ENCODE peak calls at places on chromosomes 5 and 9, in four cellular contexts. One of them, this sample, is unnamed. For H3K27me3, the result is how much of the 10 kb centered on the place peaks cover.

GRCh38 chr9:69554945-69555344 is 117.2 kb downstream of the APBA1 start:
- DNase-seq in HCT116: no peak
- DNase-seq in GM23248: peak
- DNase-seq in kidney epithelial cell: peak
- DNase-seq in this sample: no peak

GRCh38 chr9:37984672-37985611 is 81.0 kb upstream of the SLC25A51 start:
- DNase-seq in HCT116: no peak
- DNase-seq in kidney epithelial cell: no peak
- DNase-seq in GM23248: peak
- DNase-seq in this sample: no peak

GRCh38 chr9:87336407-87336806 is 161.3 kb upstream of the DAPK1 start:
- DNase-seq in GM23248: peak
- DNase-seq in HCT116: no peak
- DNase-seq in kidney epithelial cell: no peak
- DNase-seq in this sample: no peak

GRCh38 chr5:3024976-3025375 is 273.5 kb upstream of the IRX2 start:
- DNase-seq in kidney epithelial cell: no peak
- DNase-seq in GM23248: no peak
- DNase-seq in HCT116: no peak
- DNase-seq in this sample: no peak

GRCh38 chr5:122126711-122127385 is 2.5 kb upstream of the ZNF474 start:
- DNase-seq in kidney epithelial cell: no peak
- DNase-seq in HCT116: no peak
- DNase-seq in GM23248: peak
- DNase-seq in this sample: no peak

GRCh38 chr9:126067031-126067734 is 259.4 kb upstream of the MVB12B start:
- DNase-seq in GM23248: no peak
- DNase-seq in HCT116: no peak
- DNase-seq in kidney epithelial cell: no peak
- DNase-seq in this sample: no peak

GRCh38 chr9:120877276-120878034 is 467 bp upstream of the PHF19 start:
- DNase-seq in GM23248: peak
- DNase-seq in HCT116: no peak
- DNase-seq in kidney epithelial cell: no peak
- DNase-seq in this sample: peak

GRCh38 chr9:5630038-5630507 is 1.2 kb downstream of the RIC1 start:
- DNase-seq in HCT116: no peak
- DNase-seq in GM23248: peak
- DNase-seq in kidney epithelial cell: no peak
- DNase-seq in this sample: no peak

GRCh38 chr5:150853560-150853959 is 7.2 kb downstream of the IRGM start:
- DNase-seq in kidney epithelial cell: no peak
- DNase-seq in GM23248: no peak
- DNase-seq in HCT116: no peak
- DNase-seq in this sample: no peak

GRCh38 chr9:1871486-1872181 is 143.5 kb upstream of the SMARCA2 start:
- DNase-seq in GM23248: peak
- DNase-seq in kidney epithelial cell: no peak
- DNase-seq in HCT116: no peak
- DNase-seq in this sample: peak

GRCh38 chr5:122415481-122416120 is 103.6 kb downstream of the SNCAIP start:
- DNase-seq in kidney epithelial cell: peak
- DNase-seq in HCT116: peak
- DNase-seq in GM23248: peak
- DNase-seq in this sample: no peak

GRCh38 chr9:116837038-116837998 is 150.2 kb downstream of the TRIM32 start:
- DNase-seq in kidney epithelial cell: peak
- DNase-seq in GM23248: no peak
- DNase-seq in HCT116: no peak
- DNase-seq in this sample: no peak

DNA sequence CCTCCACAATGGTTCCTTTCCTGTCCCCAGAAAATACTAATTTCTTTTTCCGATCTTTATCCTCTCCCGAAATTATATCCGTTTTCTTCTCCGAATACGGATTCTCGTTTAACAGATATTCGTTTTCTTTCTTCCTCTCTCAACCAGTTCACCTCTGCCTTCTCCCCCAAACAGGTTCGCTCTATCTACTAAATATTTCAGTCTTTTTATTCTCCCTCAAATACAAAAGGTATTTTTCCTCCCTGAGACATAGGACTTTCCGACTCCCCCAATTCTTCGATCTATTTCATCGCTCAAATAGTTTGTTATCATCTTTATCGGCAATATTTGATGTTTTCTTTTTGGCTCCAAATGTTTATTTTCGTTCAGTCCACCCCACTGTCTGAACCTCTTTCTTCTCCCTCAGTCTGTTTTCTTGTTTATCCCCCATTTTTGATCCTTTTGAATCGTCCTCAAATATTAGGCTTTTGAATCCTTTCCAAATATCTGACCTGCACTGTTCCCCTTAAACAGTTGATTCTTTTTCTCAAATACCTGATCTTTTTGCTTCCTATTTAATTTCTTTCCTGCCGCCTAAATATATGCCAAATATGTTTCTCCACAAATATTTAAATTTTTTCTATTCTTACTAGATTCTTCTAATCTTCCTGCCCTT is 4.4 kb downstream of the PITX1 start:
- DNase-seq in GM23248: no peak
- DNase-seq in HCT116: no peak
- DNase-seq in kidney epithelial cell: no peak
- DNase-seq in this sample: no peak
- H3K27me3 ChIP-seq in GM23248: half or more
- H3K27me3 ChIP-seq in HCT116: under half
- H3K27me3 ChIP-seq in kidney epithelial cell: half or more
- H3K27me3 ChIP-seq in this sample: under half

GRCh38 chr9:105062222-105062850 is 134.4 kb upstream of the ABCA1 start:
- DNase-seq in kidney epithelial cell: no peak
- DNase-seq in GM23248: no peak
- DNase-seq in HCT116: no peak
- DNase-seq in this sample: no peak
- H3K27me3 ChIP-seq in kidney epithelial cell: under half
- H3K27me3 ChIP-seq in GM23248: under half
- H3K27me3 ChIP-seq in HCT116: under half
- H3K27me3 ChIP-seq in this sample: under half

GRCh38 chr5:140003519-140003918 is 39.6 kb downstream of the NRG2 start:
- DNase-seq in HCT116: no peak
- DNase-seq in GM23248: no peak
- DNase-seq in kidney epithelial cell: no peak
- DNase-seq in this sample: no peak
- H3K27me3 ChIP-seq in HCT116: under half
- H3K27me3 ChIP-seq in GM23248: half or more
- H3K27me3 ChIP-seq in kidney epithelial cell: under half
- H3K27me3 ChIP-seq in this sample: under half

DNA sequence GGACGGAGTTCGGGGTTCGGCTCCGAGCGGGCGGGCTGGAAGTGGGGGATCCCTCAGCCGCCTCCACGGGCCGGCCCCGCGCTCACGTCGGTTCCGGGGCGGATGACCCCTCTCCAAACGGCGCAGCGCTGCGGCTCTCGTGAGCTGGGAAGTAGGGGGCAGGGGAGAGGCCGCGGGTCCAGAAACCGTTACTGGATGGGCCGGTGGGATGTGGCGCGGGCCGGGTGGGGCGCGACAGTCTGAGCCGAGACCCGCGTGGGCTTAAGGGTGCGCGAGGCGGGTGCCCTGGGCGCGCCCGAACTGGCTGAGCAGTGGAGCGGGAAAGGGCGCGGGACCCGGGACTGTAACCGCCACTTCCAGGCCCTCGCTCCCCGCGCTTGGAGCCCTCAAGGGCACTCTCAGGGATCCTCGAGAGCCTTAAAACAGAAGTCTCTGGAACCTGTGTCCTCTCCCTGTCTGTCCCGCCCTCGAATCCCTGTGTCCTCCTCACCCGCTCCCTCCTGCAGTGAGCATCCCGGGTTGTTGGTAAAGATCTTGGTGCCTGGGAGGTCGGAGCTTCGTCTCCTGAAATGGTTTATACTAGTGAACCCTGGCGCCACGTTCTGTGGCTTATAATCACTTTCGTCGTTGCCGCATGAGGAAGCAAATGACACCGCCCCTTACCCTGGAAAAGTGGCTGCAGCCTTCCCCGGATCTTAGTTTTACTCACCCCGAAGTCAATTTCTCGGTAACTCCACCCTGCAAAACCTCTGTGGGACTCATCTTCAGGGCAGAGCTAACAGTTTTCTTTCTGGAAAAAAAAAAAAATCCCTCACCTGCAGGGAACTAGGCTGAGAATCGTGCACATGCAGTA is 571 bp upstream of the MARCHF11 start:
- DNase-seq in kidney epithelial cell: no peak
- DNase-seq in GM23248: no peak
- DNase-seq in HCT116: no peak
- DNase-seq in this sample: no peak
- H3K27me3 ChIP-seq in kidney epithelial cell: under half
- H3K27me3 ChIP-seq in GM23248: under half
- H3K27me3 ChIP-seq in HCT116: under half
- H3K27me3 ChIP-seq in this sample: under half

DNA sequence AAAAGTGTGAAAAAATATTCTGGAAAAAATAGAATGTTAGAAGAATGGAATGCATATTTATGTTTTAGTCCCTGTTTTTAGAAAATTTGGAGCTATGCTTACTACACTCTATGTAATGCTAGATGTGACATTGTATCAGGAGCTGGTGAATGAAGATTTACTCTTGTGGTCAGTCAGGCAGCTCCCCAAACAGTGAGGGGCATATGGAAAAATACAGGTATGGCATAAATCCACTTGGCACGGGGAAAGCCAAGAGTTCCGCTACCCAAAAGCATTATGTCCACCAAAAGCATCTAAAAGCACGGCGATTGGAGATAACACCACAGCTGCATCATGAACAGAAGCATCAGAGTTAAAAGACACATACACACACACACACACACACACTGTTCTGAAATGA is 220.2 kb upstream of the KLF9 start:
- DNase-seq in kidney epithelial cell: no peak
- DNase-seq in HCT116: no peak
- DNase-seq in GM23248: no peak
- DNase-seq in this sample: no peak
- H3K27me3 ChIP-seq in kidney epithelial cell: under half
- H3K27me3 ChIP-seq in HCT116: under half
- H3K27me3 ChIP-seq in GM23248: under half
- H3K27me3 ChIP-seq in this sample: under half

DNA sequence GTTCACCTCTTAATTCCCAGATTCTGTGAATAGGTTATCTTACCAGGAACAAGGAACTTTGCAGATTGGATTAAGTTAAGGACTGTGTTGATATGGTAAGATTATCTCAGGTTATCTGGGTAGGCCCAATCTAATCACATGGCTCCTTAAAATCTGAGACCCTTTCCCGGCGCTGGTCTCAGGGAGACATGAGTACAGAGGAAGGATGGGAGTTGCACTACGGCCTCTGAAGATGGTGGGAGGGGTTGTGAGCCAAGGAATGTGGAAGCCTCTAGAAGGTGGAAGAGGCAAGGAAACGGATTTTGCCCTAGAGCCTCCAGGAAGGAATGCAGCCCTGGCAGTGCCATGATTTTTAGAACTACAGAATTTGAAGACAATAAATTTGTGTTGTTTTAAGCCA is 95.1 kb downstream of the AK8 start:
- DNase-seq in kidney epithelial cell: no peak
- DNase-seq in GM23248: no peak
- DNase-seq in HCT116: no peak
- DNase-seq in this sample: no peak
- H3K27me3 ChIP-seq in kidney epithelial cell: under half
- H3K27me3 ChIP-seq in GM23248: under half
- H3K27me3 ChIP-seq in HCT116: under half
- H3K27me3 ChIP-seq in this sample: under half

DNA sequence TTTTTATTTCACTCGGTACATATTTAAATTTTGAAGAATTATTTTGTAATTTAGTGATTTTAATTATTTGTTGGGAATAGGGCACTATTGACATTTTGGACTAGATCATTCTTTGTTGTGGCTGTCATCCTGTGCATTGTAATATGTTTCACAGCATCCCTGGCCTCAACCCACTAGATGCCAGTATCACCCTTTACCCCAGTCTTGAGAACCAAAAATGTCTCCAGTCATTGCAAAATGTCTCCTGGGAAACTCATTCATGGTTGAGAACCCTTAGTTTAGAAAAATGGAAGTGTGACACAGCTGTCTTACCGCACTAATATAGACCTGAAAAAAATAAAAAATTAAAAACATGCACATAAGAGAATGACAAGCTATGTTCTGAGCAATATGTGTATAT is 88.4 kb upstream of the CCDC152 start:
- DNase-seq in HCT116: no peak
- DNase-seq in kidney epithelial cell: no peak
- DNase-seq in GM23248: no peak
- DNase-seq in this sample: no peak
- H3K27me3 ChIP-seq in HCT116: under half
- H3K27me3 ChIP-seq in kidney epithelial cell: under half
- H3K27me3 ChIP-seq in GM23248: under half
- H3K27me3 ChIP-seq in this sample: under half

GRCh38 chr5:178162481-178162880 is 8.8 kb upstream of the NHP2 start:
- DNase-seq in kidney epithelial cell: no peak
- DNase-seq in HCT116: no peak
- DNase-seq in GM23248: no peak
- DNase-seq in this sample: no peak
- H3K27me3 ChIP-seq in kidney epithelial cell: under half
- H3K27me3 ChIP-seq in HCT116: under half
- H3K27me3 ChIP-seq in GM23248: under half
- H3K27me3 ChIP-seq in this sample: under half

DNA sequence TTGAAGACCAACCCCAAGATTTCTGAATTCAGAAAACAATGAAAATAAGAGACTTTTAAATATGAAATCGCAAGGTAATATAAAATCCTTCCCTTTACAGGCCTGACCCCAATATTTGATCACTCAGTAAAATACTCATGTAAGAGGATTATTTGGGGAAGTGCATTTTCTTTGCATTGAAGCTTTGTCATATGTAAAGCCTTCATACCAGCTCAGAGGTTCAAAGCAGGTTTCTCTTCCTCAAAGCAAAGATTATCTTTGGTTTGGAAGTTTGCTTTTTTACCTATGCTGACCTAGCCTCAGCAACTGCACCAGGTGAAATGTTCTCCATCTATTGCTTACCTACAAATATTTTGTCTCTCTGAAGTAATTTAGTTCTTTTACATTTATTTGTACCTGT is 106.5 kb upstream of the PARP8 start:
- DNase-seq in HCT116: no peak
- DNase-seq in kidney epithelial cell: no peak
- DNase-seq in GM23248: no peak
- DNase-seq in this sample: no peak
- H3K27me3 ChIP-seq in HCT116: under half
- H3K27me3 ChIP-seq in kidney epithelial cell: under half
- H3K27me3 ChIP-seq in GM23248: under half
- H3K27me3 ChIP-seq in this sample: under half

DNA sequence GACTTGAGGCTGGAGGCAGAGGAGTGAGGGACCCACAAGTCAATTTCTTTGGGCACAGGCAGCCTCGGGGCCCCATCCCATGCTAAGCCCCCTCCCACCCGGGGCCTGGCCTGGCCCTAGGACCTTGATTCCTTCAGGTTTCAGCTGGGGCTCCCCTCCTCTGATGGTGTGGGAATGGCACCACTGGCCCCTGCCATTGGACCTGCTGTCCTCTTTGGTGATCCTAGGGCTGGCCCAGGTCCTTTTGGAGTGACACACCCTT is 10.5 kb downstream of the ERGIC1 start:
- DNase-seq in kidney epithelial cell: no peak
- DNase-seq in GM23248: no peak
- DNase-seq in HCT116: no peak
- DNase-seq in this sample: no peak
- H3K27me3 ChIP-seq in kidney epithelial cell: under half
- H3K27me3 ChIP-seq in GM23248: under half
- H3K27me3 ChIP-seq in HCT116: under half
- H3K27me3 ChIP-seq in this sample: under half

This sample was measured in CD4-positive, alpha-beta memory T cell.